ENCODE peak calls at places on chromosome 15, in five cellular contexts. One of them, this sample, is unnamed.

GRCh38 chr15:65583701-65584100 is 27.2 kb downstream of the INTS14 start:
- DNase-seq in left lung: no peak
- DNase-seq in heart left ventricle: no peak
- DNase-seq in IMR-90: peak; percentile 41
- DNase-seq in pancreas: no peak
- DNase-seq in this sample: peak; percentile 30

GRCh38 chr15:83854950-83855707 is 201.2 kb downstream of the ADAMTSL3 start:
- DNase-seq in pancreas: peak; percentile 50
- DNase-seq in heart left ventricle: no peak
- DNase-seq in left lung: no peak
- DNase-seq in IMR-90: peak; percentile 41
- DNase-seq in this sample: no peak

GRCh38 chr15:78808550-78808949 is 2.7 kb downstream of the ADAMTS7 start:
- DNase-seq in IMR-90: peak; percentile 34
- DNase-seq in heart left ventricle: peak; percentile 59
- DNase-seq in pancreas: no peak
- DNase-seq in left lung: no peak
- DNase-seq in this sample: peak; percentile 24

GRCh38 chr15:82875411-82876003 is 66.1 kb downstream of the WHAMM start:
- DNase-seq in pancreas: no peak
- DNase-seq in heart left ventricle: no peak
- DNase-seq in left lung: no peak
- DNase-seq in IMR-90: peak; percentile 86
- DNase-seq in this sample: peak; percentile 19

GRCh38 chr15:65980824-65981456 is 111.6 kb downstream of the RAB11A start:
- DNase-seq in left lung: no peak
- DNase-seq in pancreas: peak; percentile 45
- DNase-seq in IMR-90: peak; percentile 79
- DNase-seq in heart left ventricle: peak; percentile 35
- DNase-seq in this sample: peak; percentile 64

GRCh38 chr15:69031013-69032001 is 16.8 kb downstream of the NOX5 start:
- DNase-seq in IMR-90: no peak
- DNase-seq in pancreas: peak; percentile 21
- DNase-seq in left lung: peak; percentile 86
- DNase-seq in heart left ventricle: peak; percentile 18
- DNase-seq in this sample: peak; percentile 31

GRCh38 chr15:92495468-92495867 is 101.8 kb downstream of the ST8SIA2 start:
- DNase-seq in pancreas: no peak
- DNase-seq in left lung: no peak
- DNase-seq in IMR-90: no peak
- DNase-seq in heart left ventricle: no peak
- DNase-seq in this sample: no peak

GRCh38 chr15:29870495-29871151 is 48.4 kb upstream of the TJP1 start:
- DNase-seq in left lung: no peak
- DNase-seq in IMR-90: no peak
- DNase-seq in heart left ventricle: peak; percentile 52
- DNase-seq in pancreas: no peak
- DNase-seq in this sample: no peak

GRCh38 chr15:25635190-25635589 is 196.4 kb upstream of the UBE3A start:
- DNase-seq in heart left ventricle: no peak
- DNase-seq in left lung: no peak
- DNase-seq in pancreas: no peak
- DNase-seq in IMR-90: no peak
- DNase-seq in this sample: no peak

GRCh38 chr15:80780416-80781221 is 1.4 kb downstream of the CEMIP start:
- DNase-seq in heart left ventricle: peak; percentile 31
- DNase-seq in pancreas: peak; percentile 39
- DNase-seq in left lung: peak; percentile 87
- DNase-seq in IMR-90: peak; percentile 62
- DNase-seq in this sample: peak; percentile 89

GRCh38 chr15:98896802-98897732 is 110.5 kb downstream of the PGPEP1L start:
- DNase-seq in left lung: no peak
- DNase-seq in IMR-90: peak; percentile 100
- DNase-seq in heart left ventricle: no peak
- DNase-seq in pancreas: no peak
- DNase-seq in this sample: peak; percentile 97

GRCh38 chr15:69524850-69525249 is 72.2 kb downstream of the RPLP1 start:
- DNase-seq in pancreas: no peak
- DNase-seq in left lung: no peak
- DNase-seq in IMR-90: no peak
- DNase-seq in heart left ventricle: no peak
- DNase-seq in this sample: no peak

GRCh38 chr15:89104172-89104564 is 15.9 kb downstream of the ABHD2 start:
- DNase-seq in IMR-90: peak; percentile 29
- DNase-seq in left lung: no peak
- DNase-seq in heart left ventricle: no peak
- DNase-seq in pancreas: no peak
- DNase-seq in this sample: no peak
- H3K4me1 ChIP-seq in IMR-90: peaks cover 47% of the 10 kb centered on the region
- H3K4me1 ChIP-seq in left lung: peaks cover 73% of the 10 kb centered on the region
- H3K4me1 ChIP-seq in heart left ventricle: peaks cover 92% of the 10 kb centered on the region
- H3K4me1 ChIP-seq in pancreas: peaks cover 34% of the 10 kb centered on the region
- H3K4me1 ChIP-seq in this sample: peaks cover 71% of the 10 kb centered on the region

GRCh38 chr15:85164841-85165466 is 183.3 kb downstream of the PDE8A start:
- DNase-seq in IMR-90: no peak
- DNase-seq in pancreas: no peak
- DNase-seq in heart left ventricle: no peak
- DNase-seq in left lung: no peak
- DNase-seq in this sample: no peak
- H3K4me3 ChIP-seq in IMR-90: no peak overlapping the region
- H3K4me3 ChIP-seq in pancreas: no peak overlapping the region
- H3K4me3 ChIP-seq in heart left ventricle: no peak overlapping the region
- H3K4me3 ChIP-seq in left lung: no peak overlapping the region
- H3K4me3 ChIP-seq in this sample: no peak overlapping the region

DNA sequence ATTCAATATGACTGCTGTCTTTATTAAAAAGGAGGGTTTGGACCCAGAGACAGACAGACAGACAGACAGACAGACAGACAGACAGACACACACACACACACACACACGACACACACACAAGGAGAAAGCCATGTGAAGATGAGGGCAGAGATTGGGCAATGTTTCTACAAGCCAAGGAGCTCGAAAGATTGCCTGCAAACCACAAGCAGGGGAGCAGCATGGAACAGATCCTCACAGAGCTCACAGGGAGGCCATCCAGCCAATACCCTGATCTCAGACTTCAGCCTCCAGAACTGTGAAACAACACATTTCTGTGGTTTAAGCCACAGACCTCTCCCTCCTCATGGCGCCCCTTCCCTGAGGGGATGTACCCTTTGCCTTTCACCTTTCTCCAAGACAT is 35.8 kb upstream of the ABHD2 start:
- DNase-seq in pancreas: no peak
- DNase-seq in heart left ventricle: no peak
- DNase-seq in IMR-90: peak; percentile 97
- DNase-seq in left lung: no peak
- DNase-seq in this sample: peak; percentile 90
- H3K27me3 ChIP-seq in pancreas: no peaks in the 10 kb centered on the region
- H3K27me3 ChIP-seq in heart left ventricle: no peaks in the 10 kb centered on the region
- H3K27me3 ChIP-seq in IMR-90: no peaks in the 10 kb centered on the region
- H3K27me3 ChIP-seq in left lung: no peaks in the 10 kb centered on the region
- H3K27me3 ChIP-seq in this sample: no peaks in the 10 kb centered on the region

GRCh38 chr15:40443255-40443654 is 2.5 kb downstream of the BAHD1 start:
- DNase-seq in heart left ventricle: no peak
- DNase-seq in IMR-90: no peak
- DNase-seq in pancreas: no peak
- DNase-seq in left lung: peak; percentile 6
- DNase-seq in this sample: no peak
- H3K4me1 ChIP-seq in heart left ventricle: peaks cover 57% of the 10 kb centered on the region
- H3K4me1 ChIP-seq in IMR-90: peaks cover 18% of the 10 kb centered on the region
- H3K4me1 ChIP-seq in pancreas: peaks cover 7% of the 10 kb centered on the region
- H3K4me1 ChIP-seq in left lung: peaks cover 50% of the 10 kb centered on the region
- H3K4me1 ChIP-seq in this sample: peaks cover 29% of the 10 kb centered on the region

GRCh38 chr15:60580068-60580467 is 101.1 kb upstream of the ICE2 start:
- DNase-seq in pancreas: no peak
- DNase-seq in heart left ventricle: no peak
- DNase-seq in left lung: no peak
- DNase-seq in IMR-90: no peak
- DNase-seq in this sample: no peak
- H3K4me3 ChIP-seq in pancreas: no peak overlapping the region
- H3K4me3 ChIP-seq in heart left ventricle: no peak overlapping the region
- H3K4me3 ChIP-seq in left lung: no peak overlapping the region
- H3K4me3 ChIP-seq in IMR-90: no peak overlapping the region
- H3K4me3 ChIP-seq in this sample: no peak overlapping the region

GRCh38 chr15:76057332-76058000 is 2.3 kb upstream of the TMEM266 start:
- DNase-seq in left lung: no peak
- DNase-seq in heart left ventricle: peak; percentile 14
- DNase-seq in IMR-90: peak; percentile 22
- DNase-seq in pancreas: peak; percentile 24
- DNase-seq in this sample: peak; percentile 79
- H3K27me3 ChIP-seq in left lung: peaks cover 67% of the 10 kb centered on the region
- H3K27me3 ChIP-seq in heart left ventricle: peaks cover 17% of the 10 kb centered on the region
- H3K27me3 ChIP-seq in IMR-90: peaks cover 47% of the 10 kb centered on the region
- H3K27me3 ChIP-seq in pancreas: no peaks in the 10 kb centered on the region
- H3K27me3 ChIP-seq in this sample: peaks cover 55% of the 10 kb centered on the region